ENCODE peak calls at places on chromosomes 5 and 9, in four cellular contexts. K is NCI-H2107, U is colonic mucosa, Q is hepatic stellate cell. X is an unnamed sample.

GRCh38 chr5:180808461-180809000 is 5.9 kb upstream of the MGAT1 start:
- DNase-seq in K (no peak), U (no peak), Q (no peak), X (no peak)

GRCh38 chr5:54959673-54960418 is 25.5 kb downstream of the ESM1 start:
- DNase-seq in U (no peak), K (peak; percentile 11), Q (no peak), X (no peak)

GRCh38 chr5:81750308-81751008 is 439 bp downstream of the SSBP2 start:
- DNase-seq in U (peak; percentile 21), Q (peak; percentile 36), K (no peak), X (peak; percentile 83)

GRCh38 chr9:84917366-84918063 is 248.0 kb downstream of the NTRK2 start:
- DNase-seq in Q (no peak), U (peak; percentile 75), K (no peak), X (no peak)

GRCh38 chr5:144691936-144692335 is 521.3 kb downstream of the KCTD16 start:
- DNase-seq in K (no peak), U (no peak), Q (no peak), X (no peak)

GRCh38 chr9:126546036-126546435 is 67.7 kb upstream of the LMX1B start:
- DNase-seq in K (no peak), Q (no peak), U (no peak), X (peak; percentile 69)

GRCh38 chr9:34689512-34689911 is 1.6 kb downstream of the CCL19 start:
- DNase-seq in Q (no peak), K (no peak), U (no peak), X (no peak)

GRCh38 chr5:177089146-177089545 is 2.4 kb downstream of the FGFR4 start:
- DNase-seq in K (no peak), U (no peak), Q (no peak), X (no peak)

GRCh38 chr9:117434568-117434967 is 19.7 kb upstream of the ASTN2 start:
- DNase-seq in Q (no peak), K (no peak), U (no peak), X (no peak)

GRCh38 chr5:120304653-120305052 is 159.4 kb upstream of the PRR16 start:
- DNase-seq in U (no peak), Q (no peak), K (no peak), X (no peak)

GRCh38 chr9:122005597-122005996 is 87.5 kb downstream of the TTLL11 start:
- DNase-seq in Q (peak; percentile 55), K (no peak), U (peak; percentile 40), X (no peak)

GRCh38 chr9:91144782-91145181 is 216.9 kb downstream of the AUH start:
- DNase-seq in K (no peak), Q (no peak), U (no peak), X (no peak)

GRCh38 chr9:89038354-89039091 is 47.3 kb downstream of the S1PR3 start:
- DNase-seq in U (peak; percentile 31), Q (no peak), K (no peak), X (no peak)

GRCh38 chr9:69759478-69760277 is at the start of gene PTAR1:
- DNase-seq in U (peak; percentile 93), Q (peak; percentile 77), K (peak; percentile 74), X (peak; percentile 98)

GRCh38 chr5:158064331-158065123 is 205.6 kb upstream of the CLINT1 start:
- DNase-seq in U (no peak), Q (no peak), K (no peak), X (no peak)

GRCh38 chr9:38065369-38066075 is 3.5 kb downstream of the SHB start:
- DNase-seq in U (no peak), Q (no peak), K (no peak), X (no peak)

GRCh38 chr5:151637676-151638075 is 46.5 kb upstream of the FAT2 start:
- DNase-seq in U (no peak), K (no peak), Q (no peak), X (peak; percentile 16)

GRCh38 chr5:139678751-139679750 is 30.9 kb downstream of the CXXC5 start:
- DNase-seq in Q (no peak), K (no peak), U (no peak), X (no peak)

GRCh38 chr5:72137826-72138409 is 30.6 kb downstream of the MAP1B start:
- DNase-seq in U (no peak), Q (no peak), K (no peak), X (no peak)

GRCh38 chr9:5857928-5858327 is 25.0 kb upstream of the ERMP1 start:
- DNase-seq in K (no peak), U (no peak), Q (no peak), X (no peak)

GRCh38 chr9:106707722-106708121 is 155.2 kb upstream of the ZNF462 start:
- DNase-seq in U (no peak), Q (no peak), K (no peak), X (no peak)

GRCh38 chr5:53362521-53362941 is 117.9 kb upstream of the FST start:
- DNase-seq in K (no peak), U (no peak), Q (peak; percentile 26), X (no peak)

GRCh38 chr5:141192110-141192725 is at the start of gene PCDHB10:
- DNase-seq in Q (peak; percentile 28), U (peak; percentile 26), K (no peak), X (no peak)

GRCh38 chr5:176319827-176320554 is 41.6 kb downstream of the KIAA1191 start:
- DNase-seq in K (no peak), Q (no peak), U (no peak), X (no peak)

GRCh38 chr5:41863871-41864486 is 6.2 kb downstream of the OXCT1 start:
- DNase-seq in K (no peak), U (no peak), Q (no peak), X (no peak)

GRCh38 chr5:179553875-179554274 is 3.5 kb downstream of the RUFY1 start:
- DNase-seq in K (no peak), U (no peak), Q (peak; percentile 81), X (no peak)

GRCh38 chr9:88722753-88723152 is 187.8 kb downstream of the NXNL2 start:
- DNase-seq in K (no peak), Q (no peak), U (no peak), X (no peak)

GRCh38 chr5:156367602-156368001 is 40.6 kb downstream of the SGCD start:
- DNase-seq in K (no peak), U (no peak), Q (no peak), X (no peak)

GRCh38 chr9:129203556-129203909 is 25.5 kb upstream of the IER5L start:
- DNase-seq in K (no peak), U (no peak), Q (no peak), X (peak; percentile 84)

GRCh38 chr5:55187370-55187769 is 14.4 kb upstream of the CDC20B start:
- DNase-seq in U (no peak), K (peak; percentile 1), Q (no peak), X (no peak)

X was measured in posterior vena cava.